ENCODE peak calls at places on chromosomes 13 and 19, in ten cellular contexts. X is astrocyte of the cerebellum, O is neural progenitor cell, L is omental fat pad, A is tibial artery, N is fibroblast of lung, M is progenitor cell of endocrine pancreas, P is AG09309, B is colonic mucosa, V is cardiac fibroblast. U is an unnamed sample.

GRCh38 chr13:22469421-22469820 is 711.4 kb upstream of the SGCG start:
- DNase-seq in L (no peak), B (no peak), X (no peak), A (no peak), N (no peak), V (no peak), O (no peak), M (no peak), P (no peak), U (no peak)

GRCh38 chr19:33797821-33798633 is 1.4 kb downstream of the KCTD15 start:
- DNase-seq in N (peak; percentile 58), V (peak; percentile 66), B (peak; percentile 84), P (no peak), L (no peak), X (no peak), A (peak; percentile 30), O (peak; percentile 88), M (no peak), U (no peak)

GRCh38 chr19:41688098-41688497 is at the start of gene CEACAM7:
- DNase-seq in P (no peak), O (no peak), X (no peak), M (no peak), V (no peak), B (peak; percentile 58), L (no peak), N (no peak), A (no peak), U (no peak)

GRCh38 chr13:110685305-110685704 is 20.6 kb downstream of the CARS2 start:
- DNase-seq in M (no peak), L (no peak), A (no peak), N (peak; percentile 39), O (no peak), V (no peak), X (no peak), B (no peak), P (no peak), U (no peak)

GRCh38 chr13:108932206-108932605 is 302.8 kb downstream of the MYO16 start:
- DNase-seq in P (no peak), V (no peak), X (no peak), M (no peak), A (no peak), N (no peak), O (no peak), B (no peak), L (no peak), U (no peak)

GRCh38 chr13:23956106-23956505 is 58.8 kb upstream of the C1QTNF9B start:
- DNase-seq in L (no peak), X (no peak), M (no peak), V (peak; percentile 35), P (no peak), N (peak; percentile 85), B (peak; percentile 45), A (no peak), O (no peak), U (no peak)

GRCh38 chr13:59681630-59682311 is 482.0 kb downstream of the DIAPH3 start:
- DNase-seq in V (no peak), B (no peak), X (no peak), A (no peak), L (no peak), P (no peak), N (no peak), M (no peak), O (no peak), U (no peak)

GRCh38 chr19:53019684-53020083 is 6.0 kb downstream of the ERVV-1 start:
- DNase-seq in V (no peak), A (no peak), O (peak; percentile 64), X (no peak), N (no peak), M (no peak), P (no peak), B (peak; percentile 27), L (no peak), U (no peak)

GRCh38 chr13:72970956-72971355 is 87.8 kb upstream of the KLF5 start:
- DNase-seq in V (no peak), A (no peak), M (no peak), O (no peak), N (peak; percentile 74), X (peak; percentile 35), B (no peak), P (peak; percentile 4), L (no peak), U (no peak)

GRCh38 chr19:39935262-39935661 is 828 bp upstream of the FCGBP start:
- DNase-seq in O (no peak), P (no peak), B (no peak), A (no peak), M (no peak), V (no peak), N (no peak), L (no peak), X (no peak), U (no peak)

GRCh38 chr13:39038569-39038898 is 278 bp downstream of the NHLRC3 start:
- DNase-seq in O (no peak), M (no peak), B (peak; percentile 46), A (no peak), V (no peak), N (no peak), L (no peak), X (no peak), P (no peak), U (no peak)

GRCh38 chr13:109454167-109454917 is 332.0 kb downstream of the IRS2 start:
- DNase-seq in V (peak; percentile 6), N (peak; percentile 60), M (no peak), L (no peak), X (no peak), A (no peak), B (no peak), P (no peak), O (no peak), U (no peak)

GRCh38 chr13:52707375-52707774 is 32.2 kb downstream of the CNMD start:
- DNase-seq in A (no peak), N (no peak), P (no peak), B (no peak), O (no peak), L (no peak), X (no peak), M (no peak), V (no peak), U (no peak)

GRCh38 chr13:45849408-45849807 is 2.1 kb downstream of the SIAH3 start:
- DNase-seq in B (no peak), L (no peak), M (no peak), A (no peak), P (no peak), O (no peak), V (no peak), N (no peak), X (no peak), U (no peak)

GRCh38 chr13:48993150-48993549 is 17.4 kb downstream of the FNDC3A start:
- DNase-seq in A (no peak), M (no peak), N (no peak), O (no peak), B (no peak), V (no peak), X (no peak), P (no peak), L (no peak), U (no peak)
- TF ChIP-seq CTCF in A (no peak), M (no peak), N (no peak), O (no peak), B (no peak), V (no peak), X (no peak), P (no peak), L (no peak), U (no peak)

DNA sequence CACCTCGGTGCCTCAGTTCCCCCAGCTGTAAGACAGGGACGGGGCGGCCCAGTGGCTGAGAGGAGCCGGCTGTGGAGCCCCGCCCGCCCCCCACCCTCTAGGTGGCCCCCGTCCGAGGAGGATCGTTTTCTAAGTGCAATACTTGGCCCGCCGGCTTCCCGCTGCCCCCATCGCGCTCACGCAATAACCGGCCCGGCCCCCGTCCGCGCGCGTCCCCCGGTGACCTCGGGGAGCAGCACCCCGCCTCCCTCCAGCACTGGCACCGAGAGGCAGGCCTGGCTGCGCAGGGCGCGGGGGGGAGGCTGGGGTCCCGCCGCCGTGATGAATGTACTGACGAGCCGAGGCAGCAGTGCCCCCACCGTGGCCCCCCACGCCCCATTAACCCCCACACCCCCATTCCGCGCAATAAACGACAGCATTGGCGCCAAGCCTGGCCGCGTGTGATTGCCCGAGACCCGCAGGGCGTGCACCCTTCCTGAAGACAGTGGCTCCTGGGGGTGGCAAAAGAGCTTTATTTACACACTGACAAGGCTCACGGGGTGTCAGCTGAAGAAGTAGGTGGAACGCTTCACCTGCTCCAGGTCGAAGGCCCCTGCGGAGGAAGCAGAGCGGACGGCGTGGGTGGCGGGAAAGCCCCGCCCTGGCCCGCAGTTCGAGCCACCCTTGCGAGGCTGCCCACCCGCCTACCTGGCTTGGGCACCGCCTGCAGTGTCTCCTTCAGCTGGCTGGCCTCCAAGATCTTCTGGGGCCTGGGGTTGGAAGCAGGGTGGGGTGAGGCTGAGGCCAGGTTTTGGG is 16.4 kb downstream of the POLRMT start:
- DNase-seq in B (no peak), M (no peak), V (no peak), X (no peak), A (no peak), L (no peak), P (no peak), N (no peak), O (no peak), U (no peak)
- TF ChIP-seq CTCF in B (no peak), M (no peak), V (no peak), X (no peak), A (no peak), L (no peak), P (no peak), N (no peak), O (no peak), U (no peak)

GRCh38 chr19:23436944-23437343 is 41.7 kb upstream of the ZNF91 start:
- DNase-seq in V (no peak), L (no peak), O (no peak), B (no peak), P (no peak), A (no peak), M (no peak), X (no peak), N (no peak), U (no peak)
- TF ChIP-seq CTCF in V (peak; percentile 37), L (no peak), O (no peak), B (no peak), P (peak; percentile 38), A (no peak), M (no peak), X (peak; percentile 33), N (no peak), U (no peak)

GRCh38 chr19:13376537-13376936 is 129.7 kb downstream of the CACNA1A start:
- DNase-seq in M (no peak), V (no peak), N (no peak), A (no peak), L (no peak), P (no peak), X (no peak), B (no peak), O (no peak), U (no peak)

GRCh38 chr19:13370948-13371347 is 135.3 kb downstream of the CACNA1A start:
- DNase-seq in L (no peak), O (no peak), X (no peak), B (no peak), V (no peak), M (no peak), A (no peak), P (no peak), N (no peak), U (no peak)

DNA sequence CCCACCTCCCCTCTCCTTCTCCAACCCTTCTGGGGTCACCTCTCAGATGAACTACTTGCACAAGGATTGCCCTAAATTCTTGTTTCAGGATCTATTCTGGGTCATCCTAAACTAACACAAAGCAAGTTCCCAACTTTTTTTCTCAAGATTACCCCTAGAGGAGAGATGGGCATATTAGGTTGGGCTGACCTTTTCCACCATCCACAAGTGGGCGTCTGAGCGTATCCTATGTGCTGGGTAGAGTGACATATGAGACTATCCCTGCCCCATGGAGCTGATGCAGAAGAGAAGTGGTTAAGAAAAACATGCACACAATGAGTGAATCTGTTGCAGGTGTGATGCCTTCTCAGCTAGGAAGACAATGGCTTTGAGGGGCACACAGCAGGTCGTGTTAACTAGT is 132.7 kb downstream of the CACNA1A start:
- DNase-seq in B (no peak), A (no peak), P (no peak), L (no peak), V (no peak), M (no peak), X (no peak), N (no peak), O (no peak), U (no peak)
- TF ChIP-seq CTCF in B (no peak), A (no peak), P (no peak), L (no peak), V (no peak), M (no peak), X (no peak), N (no peak), O (no peak), U (no peak)